ENCODE peak calls at places on chromosomes 5 and 9, in four cellular contexts. B is AG10803, I is psoas muscle, L is prostate gland. F is an unnamed sample.

GRCh38 chr5:14125262-14125661 is 17.9 kb upstream of the TRIO start:
- DNase-seq in B (no peak), I (no peak), L (no peak), F (no peak)

GRCh38 chr5:111606194-111606593 is 93.9 kb upstream of the STARD4 start:
- DNase-seq in B (no peak), I (no peak), L (no peak), F (no peak)

GRCh38 chr5:61933787-61934626 is 372.0 kb upstream of the KIF2A start:
- DNase-seq in B (peak), I (no peak), L (peak), F (peak)

GRCh38 chr9:136107155-136107952 is 11.3 kb downstream of the TMEM250 start:
- DNase-seq in B (no peak), I (no peak), L (no peak), F (no peak)

GRCh38 chr9:133603165-133603927 is 5.8 kb downstream of the FAM163B start:
- DNase-seq in B (no peak), I (no peak), L (no peak), F (no peak)

GRCh38 chr5:15695171-15695676 is 195.2 kb downstream of the FBXL7 start:
- DNase-seq in B (peak), I (no peak), L (no peak), F (peak)

GRCh38 chr9:124392254-124392653 is 23.0 kb downstream of the PSMB7 start:
- DNase-seq in B (no peak), I (peak), L (no peak), F (no peak)

GRCh38 chr5:59241119-59241518 is 652.4 kb downstream of the PDE4D start:
- DNase-seq in B (no peak), I (no peak), L (no peak), F (no peak)

GRCh38 chr9:111348821-111349271 is 18.8 kb upstream of the OR2K2 start:
- DNase-seq in B (no peak), I (no peak), L (no peak), F (peak)

GRCh38 chr5:176817864-176818377 is 7.6 kb downstream of the UNC5A start:
- DNase-seq in B (no peak), I (no peak), L (no peak), F (peak)

GRCh38 chr9:87285183-87285582 is 212.5 kb upstream of the DAPK1 start:
- DNase-seq in B (no peak), I (no peak), L (peak), F (peak)

GRCh38 chr5:21931076-21931475 is 922.1 kb downstream of the CDH12 start:
- DNase-seq in B (no peak), I (no peak), L (no peak), F (no peak)

GRCh38 chr9:98409637-98410173 is 154.3 kb upstream of the TBC1D2 start:
- DNase-seq in B (no peak), I (no peak), L (no peak), F (no peak)

GRCh38 chr5:88683506-88684135 is 199.4 kb downstream of the MEF2C start:
- DNase-seq in B (no peak), I (no peak), L (no peak), F (no peak)

GRCh38 chr9:108552459-108553040 is 303.2 kb downstream of the ACTL7B start:
- DNase-seq in B (no peak), I (no peak), L (peak), F (no peak)

GRCh38 chr9:137666950-137667670 is 48.3 kb downstream of the EHMT1 start:
- DNase-seq in B (no peak), I (no peak), L (no peak), F (no peak)

DNA sequence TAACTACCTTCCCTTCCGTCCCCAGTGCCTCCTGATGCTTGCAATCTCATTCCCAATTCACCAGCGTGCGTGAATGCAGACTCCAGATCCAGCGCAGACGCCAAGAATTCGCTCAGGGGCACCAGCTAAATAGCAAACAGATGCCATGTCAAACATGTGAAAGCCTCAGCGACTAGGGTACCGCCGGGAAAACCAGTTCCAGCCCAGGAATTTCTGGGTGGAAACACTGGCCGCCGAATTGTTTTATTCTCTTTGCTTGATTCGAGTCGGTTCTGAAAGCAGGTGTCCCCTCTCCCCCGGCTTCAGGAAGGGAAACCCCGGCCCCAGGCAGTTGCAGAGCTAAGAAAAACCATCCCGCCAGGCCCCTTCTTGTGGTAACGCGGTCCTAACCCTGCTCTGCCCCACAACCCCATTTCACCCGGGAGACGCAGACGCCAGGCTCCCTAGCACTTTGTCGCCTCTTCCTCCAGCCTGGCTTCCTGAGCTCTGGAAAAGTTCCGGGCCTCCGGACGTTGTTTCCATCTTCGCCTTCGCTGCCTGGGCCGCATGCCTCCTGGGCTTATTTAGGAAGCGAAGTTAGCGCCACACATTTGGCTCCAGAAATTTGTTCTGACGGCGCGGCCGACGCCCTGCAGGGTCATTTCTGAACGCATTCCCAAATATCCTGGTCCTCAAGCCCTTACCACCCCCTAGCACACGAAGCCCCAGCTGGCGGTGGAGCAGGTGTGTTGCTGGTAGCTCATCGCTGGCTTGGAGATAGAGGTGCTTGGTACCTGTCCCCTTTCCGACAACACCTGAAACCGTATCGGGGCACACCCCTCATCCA is 649 bp upstream of the LVRN start:
- DNase-seq in B (peak), I (peak), L (no peak), F (no peak)
- H3K4me3 ChIP-seq in B (peak), I (peak), L (no peak), F (peak)

GRCh38 chr5:140725799-140726471 is 25.7 kb downstream of the ZMAT2 start:
- DNase-seq in B (peak), I (peak), L (no peak), F (peak)
- TF ChIP-seq CTCF in B (no peak), I (no peak), L (no peak), F (no peak)

DNA sequence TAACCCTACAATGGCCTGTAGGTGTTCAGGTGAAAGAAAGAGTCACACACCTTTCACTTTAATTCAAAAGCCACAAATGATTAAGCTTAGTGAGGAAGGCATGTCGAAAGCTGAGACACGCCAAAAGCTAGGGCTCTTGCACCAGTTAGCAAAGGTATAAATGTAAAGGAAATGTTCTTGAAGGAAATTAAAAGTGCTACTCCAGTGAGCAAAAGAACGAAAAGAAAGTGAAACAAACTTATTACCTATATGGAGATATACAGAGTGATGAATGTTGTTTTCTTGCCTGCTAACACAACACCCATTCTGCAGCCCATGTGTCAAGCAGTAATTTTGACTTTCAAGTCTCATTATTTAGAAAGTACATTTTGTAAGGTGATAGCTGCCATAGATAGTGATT is 254.2 kb upstream of the SLC24A2 start:
- DNase-seq in B (no peak), I (no peak), L (no peak), F (no peak)
- H3K4me3 ChIP-seq in B (no peak), I (no peak), L (no peak), F (no peak)

GRCh38 chr5:71662381-71662780 is 56.7 kb upstream of the CARTPT start:
- DNase-seq in B (no peak), I (no peak), L (no peak), F (no peak)

GRCh38 chr5:71663570-71663969 is 55.5 kb upstream of the CARTPT start:
- DNase-seq in B (no peak), I (no peak), L (no peak), F (no peak)

GRCh38 chr5:71663166-71663565 is 55.9 kb upstream of the CARTPT start:
- DNase-seq in B (no peak), I (no peak), L (no peak), F (no peak)

GRCh38 chr5:71653119-71653518 is 66.0 kb upstream of the CARTPT start:
- DNase-seq in B (peak), I (no peak), L (peak), F (no peak)

GRCh38 chr5:71658916-71659661 is 60.0 kb upstream of the CARTPT start:
- DNase-seq in B (peak), I (no peak), L (no peak), F (peak)
- TF ChIP-seq CTCF in B (peak), I (no peak), L (no peak), F (peak)